ENCODE peak calls at places on chromosomes 6 and 20, in five cellular contexts. One of them, this sample, is unnamed. For H3K4me1, the result is how much of the 10 kb centered on the place peaks cover.

GRCh38 chr20:25296094-25297093 is 48.5 kb downstream of the PYGB start:
- DNase-seq in testis: peak
- DNase-seq in upper lobe of left lung: no peak
- DNase-seq in HCT116: no peak
- DNase-seq in small intestine: peak
- DNase-seq in this sample: peak

GRCh38 chr6:45710304-45710821 is 305.3 kb downstream of the CLIC5 start:
- DNase-seq in small intestine: no peak
- DNase-seq in upper lobe of left lung: peak
- DNase-seq in HCT116: no peak
- DNase-seq in testis: peak
- DNase-seq in this sample: no peak

GRCh38 chr20:4657096-4657495 is 64.6 kb upstream of the PRND start:
- DNase-seq in HCT116: no peak
- DNase-seq in small intestine: no peak
- DNase-seq in testis: no peak
- DNase-seq in upper lobe of left lung: no peak
- DNase-seq in this sample: no peak

GRCh38 chr20:11338506-11339306 is 579.0 kb upstream of the BTBD3 start:
- DNase-seq in small intestine: no peak
- DNase-seq in upper lobe of left lung: no peak
- DNase-seq in HCT116: no peak
- DNase-seq in testis: no peak
- DNase-seq in this sample: no peak

GRCh38 chr6:2940010-2940850 is 31.1 kb downstream of the SERPINB6 start:
- DNase-seq in HCT116: no peak
- DNase-seq in small intestine: peak
- DNase-seq in upper lobe of left lung: peak
- DNase-seq in testis: peak
- DNase-seq in this sample: peak

GRCh38 chr6:56766806-56767178 is 124.1 kb upstream of the DST start:
- DNase-seq in HCT116: no peak
- DNase-seq in testis: no peak
- DNase-seq in small intestine: no peak
- DNase-seq in upper lobe of left lung: no peak
- DNase-seq in this sample: no peak

GRCh38 chr6:161452241-161452640 is 178.4 kb upstream of the AGPAT4 start:
- DNase-seq in small intestine: no peak
- DNase-seq in HCT116: no peak
- DNase-seq in testis: no peak
- DNase-seq in upper lobe of left lung: no peak
- DNase-seq in this sample: no peak

GRCh38 chr6:65638047-65638831 is 68.8 kb downstream of the EYS start:
- DNase-seq in testis: peak
- DNase-seq in HCT116: no peak
- DNase-seq in small intestine: no peak
- DNase-seq in upper lobe of left lung: no peak
- DNase-seq in this sample: peak

GRCh38 chr6:116633685-116634084 is 17.4 kb downstream of the RSPH4A start:
- DNase-seq in testis: no peak
- DNase-seq in small intestine: no peak
- DNase-seq in upper lobe of left lung: no peak
- DNase-seq in HCT116: no peak
- DNase-seq in this sample: peak

DNA sequence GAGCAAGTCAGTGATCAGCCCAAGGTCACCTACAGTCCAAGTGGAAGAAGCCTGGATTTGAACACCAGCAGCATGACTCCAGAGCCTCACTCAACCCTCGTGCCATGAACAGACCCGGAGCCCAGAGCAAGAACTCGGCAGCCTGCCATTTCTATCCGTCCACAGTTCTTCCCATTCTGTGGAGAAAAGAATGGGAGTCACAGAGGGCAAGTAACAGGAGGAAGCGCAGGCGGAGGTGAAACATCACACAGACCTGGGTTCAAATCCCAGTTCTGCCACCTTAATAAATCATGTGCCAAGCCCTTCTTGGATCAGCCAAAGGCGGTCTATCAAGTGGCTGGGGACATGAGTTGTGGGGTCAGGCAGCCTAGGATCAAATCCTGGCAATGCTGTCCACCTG is 4.3 kb downstream of the PREX1 start:
- DNase-seq in testis: no peak
- DNase-seq in small intestine: no peak
- DNase-seq in upper lobe of left lung: no peak
- DNase-seq in HCT116: no peak
- DNase-seq in this sample: no peak
- H3K4me1 ChIP-seq in testis: under half
- H3K4me1 ChIP-seq in small intestine: under half
- H3K4me1 ChIP-seq in upper lobe of left lung: under half
- H3K4me1 ChIP-seq in HCT116: under half
- H3K4me1 ChIP-seq in this sample: half or more

GRCh38 chr20:33825340-33826269 is 14.5 kb downstream of the CHMP4B start:
- DNase-seq in upper lobe of left lung: no peak
- DNase-seq in small intestine: peak
- DNase-seq in testis: no peak
- DNase-seq in HCT116: no peak
- DNase-seq in this sample: no peak
- H3K4me1 ChIP-seq in upper lobe of left lung: half or more
- H3K4me1 ChIP-seq in small intestine: under half
- H3K4me1 ChIP-seq in testis: under half
- H3K4me1 ChIP-seq in HCT116: under half
- H3K4me1 ChIP-seq in this sample: under half

GRCh38 chr6:90136850-90137249 is 159.8 kb downstream of the BACH2 start:
- DNase-seq in HCT116: no peak
- DNase-seq in small intestine: no peak
- DNase-seq in testis: no peak
- DNase-seq in upper lobe of left lung: no peak
- DNase-seq in this sample: no peak
- H3K4me1 ChIP-seq in HCT116: under half
- H3K4me1 ChIP-seq in small intestine: under half
- H3K4me1 ChIP-seq in testis: under half
- H3K4me1 ChIP-seq in upper lobe of left lung: under half
- H3K4me1 ChIP-seq in this sample: under half

GRCh38 chr6:41721396-41721795 is 14.0 kb downstream of the TFEB start:
- DNase-seq in upper lobe of left lung: no peak
- DNase-seq in small intestine: no peak
- DNase-seq in HCT116: no peak
- DNase-seq in testis: no peak
- DNase-seq in this sample: no peak

GRCh38 chr6:41720783-41721182 is 14.6 kb downstream of the TFEB start:
- DNase-seq in small intestine: no peak
- DNase-seq in HCT116: no peak
- DNase-seq in testis: no peak
- DNase-seq in upper lobe of left lung: no peak
- DNase-seq in this sample: no peak

GRCh38 chr6:41718828-41719227 is 16.6 kb downstream of the TFEB start:
- DNase-seq in small intestine: no peak
- DNase-seq in HCT116: no peak
- DNase-seq in testis: no peak
- DNase-seq in upper lobe of left lung: no peak
- DNase-seq in this sample: no peak

GRCh38 chr6:41716516-41717446 is 18.6 kb downstream of the TFEB start:
- DNase-seq in HCT116: no peak
- DNase-seq in small intestine: no peak
- DNase-seq in upper lobe of left lung: no peak
- DNase-seq in testis: no peak
- DNase-seq in this sample: peak

DNA sequence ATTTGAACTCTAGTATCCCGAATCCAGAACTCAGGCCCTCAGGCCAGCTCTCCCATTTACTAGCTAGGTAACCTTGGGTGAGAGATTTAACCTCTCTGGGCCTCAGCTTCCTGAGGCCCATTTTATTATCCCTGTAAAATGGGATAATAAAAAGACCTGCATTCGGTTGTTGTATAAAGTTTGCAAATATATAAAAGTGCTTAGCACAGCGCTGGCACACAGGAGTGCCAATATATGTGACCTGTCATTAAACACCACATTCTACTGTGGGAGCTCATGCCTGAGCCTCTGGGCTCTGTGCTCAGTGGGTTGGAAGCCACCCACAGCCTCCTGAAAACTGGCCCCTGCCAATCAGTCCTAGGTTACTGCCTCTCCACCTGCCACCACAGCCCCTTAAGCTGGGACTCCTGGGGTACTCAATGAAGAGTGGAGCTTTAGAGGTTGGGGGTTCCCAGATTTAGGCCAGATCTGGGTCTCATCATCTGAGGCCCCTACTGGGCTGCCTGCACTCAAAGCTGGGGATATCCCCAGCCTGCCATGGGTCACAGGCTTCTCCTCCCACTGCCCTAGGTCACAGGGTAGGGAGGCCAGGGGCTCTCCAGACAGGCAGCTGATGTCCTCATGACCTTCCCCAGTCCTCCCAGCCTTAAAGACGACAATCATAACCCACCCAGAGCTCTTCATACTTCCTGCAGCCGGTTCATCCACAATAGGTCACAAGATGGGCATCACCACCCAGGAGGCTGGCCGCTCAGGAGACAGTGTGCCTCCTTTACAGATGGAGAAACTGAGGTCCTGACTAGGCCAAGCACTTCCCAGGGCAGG is 15.4 kb downstream of the TFEB start:
- DNase-seq in upper lobe of left lung: no peak
- DNase-seq in small intestine: no peak
- DNase-seq in HCT116: no peak
- DNase-seq in testis: no peak
- DNase-seq in this sample: no peak
- H3K4me1 ChIP-seq in upper lobe of left lung: under half
- H3K4me1 ChIP-seq in small intestine: under half
- H3K4me1 ChIP-seq in HCT116: under half
- H3K4me1 ChIP-seq in testis: under half
- H3K4me1 ChIP-seq in this sample: half or more

GRCh38 chr6:107600111-107600510 is 110.2 kb downstream of the SOBP start:
- DNase-seq in upper lobe of left lung: no peak
- DNase-seq in small intestine: no peak
- DNase-seq in HCT116: no peak
- DNase-seq in testis: no peak
- DNase-seq in this sample: no peak

GRCh38 chr6:107599043-107599442 is 109.1 kb downstream of the SOBP start:
- DNase-seq in upper lobe of left lung: no peak
- DNase-seq in small intestine: no peak
- DNase-seq in HCT116: no peak
- DNase-seq in testis: no peak
- DNase-seq in this sample: no peak

GRCh38 chr6:107603029-107603428 is 113.1 kb downstream of the SOBP start:
- DNase-seq in upper lobe of left lung: no peak
- DNase-seq in HCT116: no peak
- DNase-seq in testis: no peak
- DNase-seq in small intestine: no peak
- DNase-seq in this sample: no peak

GRCh38 chr6:107601406-107601805 is 111.5 kb downstream of the SOBP start:
- DNase-seq in small intestine: no peak
- DNase-seq in upper lobe of left lung: no peak
- DNase-seq in HCT116: no peak
- DNase-seq in testis: no peak
- DNase-seq in this sample: no peak

GRCh38 chr6:107600936-107601335 is 111.0 kb downstream of the SOBP start:
- DNase-seq in upper lobe of left lung: peak
- DNase-seq in small intestine: peak
- DNase-seq in HCT116: no peak
- DNase-seq in testis: peak
- DNase-seq in this sample: no peak
- H3K4me1 ChIP-seq in upper lobe of left lung: under half
- H3K4me1 ChIP-seq in small intestine: under half
- H3K4me1 ChIP-seq in HCT116: under half
- H3K4me1 ChIP-seq in testis: under half
- H3K4me1 ChIP-seq in this sample: under half

DNA sequence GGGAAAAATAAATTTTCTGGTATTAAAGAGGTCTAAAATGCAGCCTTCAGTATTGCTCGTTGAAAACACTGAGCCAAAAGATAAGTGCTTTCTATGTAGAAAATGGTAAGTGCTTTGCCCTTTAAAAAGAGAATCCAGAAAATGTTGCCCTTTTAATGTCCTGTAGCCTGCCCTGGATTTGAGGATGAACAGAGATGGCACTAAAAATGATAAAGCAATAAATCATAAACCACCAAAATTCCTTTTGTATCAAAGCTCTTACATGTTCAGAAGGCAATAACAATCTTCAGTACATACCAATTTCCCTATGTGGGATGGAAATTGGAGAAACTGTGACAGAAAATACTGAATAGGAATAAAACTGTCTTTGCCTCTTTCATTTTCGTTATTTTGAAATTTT is 405.8 kb downstream of the PHF3 start:
- DNase-seq in testis: no peak
- DNase-seq in small intestine: no peak
- DNase-seq in HCT116: no peak
- DNase-seq in upper lobe of left lung: no peak
- DNase-seq in this sample: no peak
- H3K4me1 ChIP-seq in testis: under half
- H3K4me1 ChIP-seq in small intestine: under half
- H3K4me1 ChIP-seq in HCT116: under half
- H3K4me1 ChIP-seq in upper lobe of left lung: under half
- H3K4me1 ChIP-seq in this sample: under half

GRCh38 chr6:30685157-30685976 is 1.1 kb downstream of the PPP1R18 start:
- DNase-seq in small intestine: no peak
- DNase-seq in testis: no peak
- DNase-seq in upper lobe of left lung: no peak
- DNase-seq in HCT116: no peak
- DNase-seq in this sample: peak
- H3K4me1 ChIP-seq in small intestine: under half
- H3K4me1 ChIP-seq in testis: under half
- H3K4me1 ChIP-seq in upper lobe of left lung: under half
- H3K4me1 ChIP-seq in HCT116: half or more
- H3K4me1 ChIP-seq in this sample: under half